ENCODE peak calls at places on chromosomes 3 and 15, in six cellular contexts. N is naive thymus-derived CD4-positive, alpha-beta T cell; W is GM23248; T is neural progenitor cell; G is K562; K is mesenchymal stem cell. E is an unnamed sample.
A peak's percentile ranks its signal among the peaks of the same experiment; 100 is the strongest.

GRCh38 chr3:8987673-8988655 is 24.7 kb upstream of the RAD18 start:
- DNase-seq in K (peak; percentile 61), N (peak; percentile 48), T (peak; percentile 83), W (peak; percentile 76), G (peak; percentile 85), E (peak; percentile 48)

GRCh38 chr3:134333522-134334181 is 40.6 kb downstream of the AMOTL2 start:
- DNase-seq in T (peak; percentile 91), N (no peak), K (peak; percentile 83), G (no peak), W (peak; percentile 89), E (no peak)

GRCh38 chr3:123295901-123296250 is 94.1 kb downstream of the SEC22A start:
- DNase-seq in K (no peak), G (no peak), N (no peak), W (no peak), T (no peak), E (no peak)

GRCh38 chr15:60414016-60414682 is 16.4 kb upstream of the ANXA2 start:
- DNase-seq in T (no peak), N (no peak), W (peak; percentile 75), G (no peak), K (peak; percentile 58), E (no peak)

GRCh38 chr15:40280260-40281056 is 2.4 kb downstream of the ANKRD63 start:
- DNase-seq in W (no peak), T (peak; percentile 55), K (no peak), G (no peak), N (no peak), E (no peak)

GRCh38 chr3:66261318-66261717 is 40.5 kb downstream of the SLC25A26 start:
- DNase-seq in T (no peak), G (no peak), W (peak; percentile 58), K (peak; percentile 15), N (no peak), E (no peak)

GRCh38 chr15:93091465-93091864 is 2.5 kb upstream of the RGMA start:
- DNase-seq in G (no peak), W (no peak), N (no peak), K (no peak), T (no peak), E (no peak)

GRCh38 chr3:78900426-78900825 is 867.4 kb downstream of the ROBO1 start:
- DNase-seq in G (no peak), T (no peak), N (no peak), K (no peak), W (peak; percentile 23), E (no peak)

GRCh38 chr15:58746174-58746573 is 3.3 kb downstream of the ADAM10 start:
- DNase-seq in K (no peak), N (no peak), W (no peak), T (no peak), G (no peak), E (no peak)

GRCh38 chr3:149390316-149390715 is 12.9 kb upstream of the TM4SF1 start:
- DNase-seq in K (no peak), G (no peak), N (no peak), W (no peak), T (no peak), E (no peak)

GRCh38 chr3:149388714-149389417 is 11.4 kb upstream of the TM4SF1 start:
- DNase-seq in N (no peak), T (no peak), W (no peak), G (no peak), K (no peak), E (no peak)

GRCh38 chr3:149391960-149392359 is 14.5 kb upstream of the TM4SF1 start:
- DNase-seq in K (no peak), T (no peak), G (no peak), N (no peak), W (no peak), E (no peak)

GRCh38 chr3:149393355-149394165 is 16.1 kb upstream of the TM4SF1 start:
- DNase-seq in W (peak; percentile 89), T (peak; percentile 82), N (no peak), G (peak; percentile 35), K (peak; percentile 79), E (no peak)

GRCh38 chr3:149390772-149391212 is 13.3 kb upstream of the TM4SF1 start:
- DNase-seq in G (no peak), N (no peak), T (no peak), W (peak; percentile 65), K (no peak), E (no peak)
- H3K4me1 ChIP-seq in G (no peaks in the 10 kb centered on the region), N (no peaks in the 10 kb centered on the region), T (no peaks in the 10 kb centered on the region), W (peaks cover 60% of the 10 kb centered on the region), K (peaks cover 2% of the 10 kb centered on the region), E (no peaks in the 10 kb centered on the region)

DNA sequence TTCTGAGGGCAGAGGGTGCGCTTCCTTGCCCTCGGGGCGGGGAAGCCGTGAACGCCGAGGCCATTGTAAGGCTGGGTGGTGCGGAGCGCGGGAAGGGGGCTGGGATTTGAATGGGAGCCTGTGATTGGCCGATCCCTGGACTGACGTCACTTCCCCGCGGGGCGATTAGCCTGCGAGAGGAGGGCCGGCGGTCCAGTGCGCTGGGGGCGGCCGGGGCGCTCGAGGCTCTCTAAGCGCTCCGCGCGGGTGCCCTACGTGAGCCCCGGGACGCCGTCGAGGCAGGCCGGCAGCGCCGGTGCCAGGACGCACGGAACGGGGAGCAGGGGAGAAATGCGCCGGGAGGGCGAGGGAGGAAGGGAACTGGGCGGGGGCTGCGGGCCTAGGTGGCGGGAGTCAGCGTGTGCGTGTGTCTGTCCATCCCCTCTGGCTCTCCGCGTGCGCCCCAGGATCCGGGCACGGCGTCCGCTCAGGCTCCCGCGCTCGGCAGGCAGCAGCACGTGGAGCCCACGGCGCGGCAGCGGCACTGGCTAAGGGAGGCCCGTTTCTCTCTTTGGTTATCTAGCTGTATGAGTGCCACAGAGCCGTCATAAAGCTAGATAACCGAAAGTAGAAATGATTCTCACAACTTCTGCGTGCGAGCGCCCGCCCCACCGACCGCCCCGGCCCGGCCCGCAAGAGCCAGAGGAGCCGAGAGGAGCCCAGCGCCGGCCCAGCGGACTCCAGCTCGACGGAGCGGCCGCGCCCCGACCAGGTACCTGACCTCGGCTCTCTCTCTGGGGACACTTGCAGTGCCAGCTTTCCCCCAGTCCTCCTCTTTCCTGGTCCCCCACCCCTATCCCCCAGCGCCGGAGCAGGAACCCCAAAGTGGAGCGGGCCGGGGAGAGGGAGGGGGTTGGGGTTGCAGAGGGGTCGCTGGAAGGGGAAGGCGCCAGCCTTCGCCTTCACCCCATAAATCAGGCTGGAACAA is 33.1 kb upstream of the POLG start:
- DNase-seq in W (no peak), K (no peak), T (peak; percentile 80), N (no peak), G (peak; percentile 95), E (no peak)
- H3K4me3 ChIP-seq in W (no peak overlapping the region), K (no peak overlapping the region), T (no peak overlapping the region), N (no peak overlapping the region), G (peak overlapping the region; percentile 29), E (no peak overlapping the region)

DNA sequence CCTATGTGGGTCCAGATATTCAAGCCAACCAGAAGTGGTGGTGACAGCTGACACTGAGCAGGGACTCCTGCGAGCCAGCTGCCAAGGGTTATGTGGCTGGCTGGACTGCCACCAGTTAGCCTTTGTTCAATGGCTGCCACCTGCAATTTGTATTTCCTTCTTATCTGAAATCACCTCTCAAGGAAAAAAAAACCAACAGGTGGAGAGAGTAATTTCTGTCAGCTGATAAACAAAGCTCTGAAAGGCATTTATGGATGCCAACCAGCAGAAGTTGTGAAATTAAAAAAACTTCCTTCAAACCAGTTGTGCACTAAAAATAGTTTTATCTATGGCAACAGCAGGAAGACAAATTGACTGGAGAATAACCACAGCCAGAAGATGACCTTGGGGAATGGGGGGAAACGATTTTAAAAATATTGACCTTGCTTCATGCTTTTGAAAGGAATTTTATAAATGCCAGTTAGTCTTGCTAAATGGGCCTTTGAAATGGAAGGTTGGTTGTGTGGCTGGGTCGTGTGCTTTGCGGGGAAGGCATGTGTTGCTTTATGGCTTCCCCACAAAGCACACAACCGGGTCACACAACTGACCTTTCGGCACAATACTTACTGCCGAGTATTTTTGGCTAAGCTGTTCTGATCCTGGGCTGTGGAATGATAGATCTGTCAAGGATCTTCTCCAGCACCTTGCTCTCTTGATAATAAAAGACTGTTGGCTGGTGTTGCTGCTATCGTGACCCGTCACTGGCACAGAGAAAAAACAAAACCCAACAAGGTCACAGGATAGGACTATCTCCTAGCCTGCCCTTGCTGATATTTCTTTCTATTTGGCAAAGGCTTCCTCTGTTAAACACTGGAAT is 3.5 kb downstream of the MYZAP start:
- DNase-seq in G (no peak), N (no peak), K (no peak), T (no peak), W (no peak), E (no peak)
- H3K4me1 ChIP-seq in G (peaks cover 10% of the 10 kb centered on the region), N (no peaks in the 10 kb centered on the region), K (peaks cover 7% of the 10 kb centered on the region), T (no peaks in the 10 kb centered on the region), W (no peaks in the 10 kb centered on the region), E (no peaks in the 10 kb centered on the region)

DNA sequence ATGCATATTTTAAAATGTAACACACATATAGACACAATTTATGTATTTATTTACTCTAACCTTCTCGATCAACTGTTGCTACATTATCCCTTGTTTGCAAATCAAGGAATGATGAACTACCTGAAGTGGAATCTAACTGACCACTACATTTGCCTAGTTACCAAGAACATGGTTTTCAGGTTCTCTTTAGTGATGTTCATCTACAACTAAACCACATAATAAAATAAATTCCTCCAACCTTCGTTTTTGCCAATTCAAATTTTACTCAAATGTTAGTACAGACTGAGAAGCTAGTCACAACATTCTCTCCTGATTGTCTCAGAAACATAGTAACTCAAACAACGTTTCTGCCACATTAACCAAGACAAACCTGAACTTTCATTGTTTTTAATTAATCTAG is 521.9 kb downstream of the FOXP1 start:
- DNase-seq in T (no peak), G (no peak), N (no peak), W (no peak), K (no peak), E (no peak)
- H3K4me3 ChIP-seq in T (no peak overlapping the region), G (no peak overlapping the region), N (peak overlapping the region; percentile 74), W (peak overlapping the region; percentile 90), K (no peak overlapping the region), E (no peak overlapping the region)

GRCh38 chr3:185822221-185822956 is 2.5 kb downstream of the IGF2BP2 start:
- DNase-seq in G (no peak), N (no peak), T (no peak), W (peak; percentile 84), K (peak; percentile 83), E (no peak)
- H3K4me1 ChIP-seq in G (peaks cover 21% of the 10 kb centered on the region), N (no peaks in the 10 kb centered on the region), T (peaks cover 53% of the 10 kb centered on the region), W (peaks cover 43% of the 10 kb centered on the region), K (peaks cover 5% of the 10 kb centered on the region), E (peaks cover 4% of the 10 kb centered on the region)